ENCODE peak calls at places on chromosomes 3 and 15, in nine cellular contexts. I is T-helper 1 cell; W is T-cell; A is T-helper 17 cell; R is GM12878; T is activated T-cell treated with anti-CD3 and anti-CD28 coated beads, Interleukin-2, amount 50 U/mL, for 1 hour; K is NCI-H774; F is MM.1S; M is effector CD4-positive, alpha-beta T cell. H is an unnamed sample.

GRCh38 chr3:8660271-8660731 is 15.7 kb upstream of the SSUH2 start:
- DNase-seq in M (no peak), A (no peak), K (no peak), F (no peak), R (no peak), W (no peak), I (no peak), T (no peak), H (no peak)

GRCh38 chr3:101104334-101104733 is 111.1 kb upstream of the ABI3BP start:
- DNase-seq in M (no peak), I (no peak), W (no peak), F (no peak), K (no peak), A (no peak), R (no peak), T (no peak), H (no peak)

GRCh38 chr15:70428211-70428822 is 330.6 kb upstream of the TLE3 start:
- DNase-seq in T (no peak), K (no peak), M (no peak), W (no peak), R (no peak), A (no peak), F (no peak), I (no peak), H (no peak)

GRCh38 chr3:47594792-47595191 is 16.1 kb upstream of the CSPG5 start:
- DNase-seq in K (no peak), T (no peak), I (no peak), R (no peak), A (no peak), W (no peak), F (no peak), M (no peak), H (no peak)

GRCh38 chr3:79415351-79415750 is 352.4 kb downstream of the ROBO1 start:
- DNase-seq in K (no peak), R (no peak), T (no peak), I (no peak), M (no peak), F (no peak), W (no peak), A (no peak), H (no peak)

GRCh38 chr15:59917504-59918157 is 86.5 kb upstream of the FOXB1 start:
- DNase-seq in F (peak), W (peak), R (peak), I (no peak), M (peak), T (peak), K (peak), A (peak), H (peak)

GRCh38 chr3:58383476-58383875 is 50.2 kb downstream of the PDHB start:
- DNase-seq in I (no peak), W (no peak), A (no peak), F (no peak), K (no peak), R (no peak), M (no peak), T (no peak), H (no peak)

GRCh38 chr3:25727316-25727715 is 55.9 kb downstream of the NGLY1 start:
- DNase-seq in A (no peak), W (no peak), M (no peak), K (no peak), R (no peak), I (no peak), F (no peak), T (no peak), H (no peak)

GRCh38 chr3:105502333-105502732 is 135.6 kb downstream of the ALCAM start:
- DNase-seq in I (no peak), W (no peak), R (no peak), F (no peak), K (no peak), T (no peak), A (no peak), M (no peak), H (no peak)

GRCh38 chr15:57946491-57947048 is 118.9 kb downstream of the ALDH1A2 start:
- DNase-seq in M (no peak), T (no peak), R (no peak), F (no peak), I (no peak), A (no peak), K (no peak), W (no peak), H (no peak)

GRCh38 chr15:78061963-78062427 is 15.5 kb downstream of the TBC1D2B start:
- DNase-seq in R (no peak), T (peak), A (no peak), K (no peak), M (peak), W (peak), I (no peak), F (peak), H (no peak)

GRCh38 chr15:70713547-70714414 is 49.6 kb downstream of the UACA start:
- DNase-seq in I (no peak), K (no peak), F (no peak), A (no peak), W (no peak), M (no peak), T (no peak), R (no peak), H (no peak)

GRCh38 chr15:95162967-95163531 is 931.7 kb downstream of the MCTP2 start:
- DNase-seq in W (no peak), R (no peak), M (no peak), T (no peak), K (no peak), I (no peak), F (no peak), A (no peak), H (no peak)

GRCh38 chr3:52044869-52045616 is 11.3 kb downstream of the DUSP7 start:
- DNase-seq in M (no peak), I (no peak), F (no peak), A (no peak), K (no peak), R (no peak), T (no peak), W (no peak), H (no peak)

GRCh38 chr15:70209499-70209898 is 111.8 kb upstream of the TLE3 start:
- DNase-seq in I (no peak), K (no peak), M (no peak), F (no peak), T (no peak), R (no peak), A (no peak), W (no peak), H (no peak)

GRCh38 chr3:175895731-175896130 is 1036.6 kb downstream of the NAALADL2 start:
- DNase-seq in R (no peak), W (no peak), K (no peak), F (no peak), A (no peak), I (no peak), M (no peak), T (no peak), H (no peak)

GRCh38 chr3:131083190-131083863 is 56.6 kb downstream of the NEK11 start:
- DNase-seq in T (no peak), F (peak), R (no peak), M (no peak), W (no peak), K (peak), I (no peak), A (no peak), H (no peak)

GRCh38 chr15:96629501-96629900 is 299.0 kb downstream of the NR2F2 start:
- DNase-seq in F (no peak), K (no peak), I (no peak), W (no peak), M (no peak), R (no peak), A (no peak), T (no peak), H (no peak)

GRCh38 chr3:142853270-142854163 is 35.4 kb downstream of the PCOLCE2 start:
- DNase-seq in T (no peak), I (no peak), K (no peak), R (no peak), F (no peak), A (no peak), M (no peak), W (no peak), H (no peak)

GRCh38 chr3:188421151-188421821 is 267.3 kb downstream of the LPP start:
- DNase-seq in W (no peak), F (no peak), I (no peak), T (no peak), K (no peak), R (no peak), A (no peak), M (no peak), H (no peak)

GRCh38 chr3:50666801-50667200 is 7.9 kb upstream of the DOCK3 start:
- DNase-seq in M (no peak), R (no peak), T (no peak), I (no peak), F (no peak), K (no peak), A (no peak), W (no peak), H (no peak)

GRCh38 chr3:123781138-123781537 is 103.0 kb downstream of the MYLK start:
- DNase-seq in R (no peak), I (no peak), F (no peak), W (no peak), A (no peak), M (no peak), K (no peak), T (no peak), H (no peak)

GRCh38 chr3:174101244-174101643 is 703.7 kb downstream of the NLGN1 start:
- DNase-seq in M (no peak), A (no peak), W (no peak), T (no peak), F (peak), R (peak), I (no peak), K (peak), H (no peak)

GRCh38 chr3:162602619-162603018 is 1106.0 kb downstream of the OTOL1 start:
- DNase-seq in W (no peak), A (no peak), M (no peak), T (no peak), F (no peak), R (no peak), I (no peak), K (no peak), H (no peak)

GRCh38 chr3:186783731-186784515 is 546 bp downstream of the EIF4A2 start:
- DNase-seq in R (no peak), W (peak), T (peak), K (peak), M (peak), F (peak), A (peak), I (peak), H (peak)

GRCh38 chr15:60390931-60391501 is 6.8 kb downstream of the ANXA2 start:
- DNase-seq in K (no peak), M (no peak), A (no peak), R (no peak), T (no peak), W (no peak), F (no peak), I (no peak), H (no peak)

GRCh38 chr3:58798312-58798711 is 131.7 kb upstream of the FAM3D start:
- DNase-seq in T (no peak), W (no peak), M (no peak), R (peak), F (no peak), I (no peak), A (no peak), K (no peak), H (no peak)

GRCh38 chr3:134359121-134360010 is 14.9 kb downstream of the AMOTL2 start:
- DNase-seq in K (no peak), I (no peak), T (no peak), R (no peak), F (no peak), W (no peak), A (no peak), M (no peak), H (no peak)

GRCh38 chr3:136042608-136043221 is 77.2 kb downstream of the PPP2R3A start:
- DNase-seq in M (no peak), F (peak), A (no peak), T (no peak), R (no peak), W (no peak), I (no peak), K (peak), H (no peak)

GRCh38 chr3:17175187-17175839 is 290.6 kb downstream of the PLCL2 start:
- DNase-seq in A (no peak), F (no peak), W (no peak), I (no peak), M (no peak), K (no peak), R (no peak), T (no peak), H (no peak)

GRCh38 chr3:45280227-45280626 is 54.1 kb upstream of the TMEM158 start:
- DNase-seq in F (no peak), M (no peak), K (no peak), W (no peak), R (no peak), I (no peak), T (no peak), A (no peak), H (no peak)

GRCh38 chr3:194091141-194091540 is 44.8 kb upstream of the HES1 start:
- DNase-seq in M (no peak), K (no peak), W (no peak), I (no peak), F (no peak), T (no peak), R (no peak), A (no peak), H (no peak)

GRCh38 chr3:29065211-29065785 is 215.6 kb upstream of the RBMS3 start:
- DNase-seq in W (no peak), K (peak), R (no peak), I (no peak), T (no peak), A (no peak), F (no peak), M (no peak), H (no peak)

GRCh38 chr3:122268257-122269024 is 56.6 kb upstream of the CSTA start:
- DNase-seq in W (no peak), K (no peak), T (no peak), R (no peak), A (no peak), F (peak), M (no peak), I (no peak), H (no peak)

GRCh38 chr15:58442122-58442521 is 10.3 kb downstream of the LIPC start:
- DNase-seq in K (no peak), I (no peak), W (no peak), R (no peak), T (no peak), M (no peak), A (no peak), F (no peak), H (no peak)

GRCh38 chr15:79028411-79028964 is 62.1 kb downstream of the RASGRF1 start:
- DNase-seq in W (no peak), A (no peak), R (no peak), F (peak), I (no peak), M (no peak), T (no peak), K (no peak), H (no peak)

GRCh38 chr3:104349836-104350235 is 1016.9 kb upstream of the ALCAM start:
- DNase-seq in T (no peak), R (no peak), I (no peak), F (no peak), A (no peak), K (no peak), W (no peak), M (no peak), H (no peak)

GRCh38 chr3:137764001-137764433 is at the start of gene SOX14:
- DNase-seq in K (no peak), F (peak), M (no peak), A (no peak), T (no peak), R (no peak), W (no peak), I (no peak), H (no peak)

GRCh38 chr3:174957081-174957480 is 97.9 kb downstream of the NAALADL2 start:
- DNase-seq in F (no peak), A (no peak), I (no peak), T (no peak), M (no peak), K (no peak), W (no peak), R (no peak), H (no peak)

GRCh38 chr3:88809993-88810392 is 297.4 kb upstream of the EPHA3 start:
- DNase-seq in F (no peak), K (no peak), W (no peak), T (no peak), A (no peak), R (no peak), I (no peak), M (no peak), H (no peak)

H was measured in T-helper 9 cell.